ENCODE peak calls at places on chromosome 1, in four cellular contexts. N is GM23338, Z is hepatocyte, E is keratinocyte. Q is an unnamed sample. For H3K27me3, the result is how much of the 10 kb centered on the place peaks cover.

GRCh38 chr1:4062041-4062440 is 162.0 kb upstream of the C1orf174 start:
- DNase-seq in Z (no peak), N (no peak), E (no peak), Q (no peak)

GRCh38 chr1:229855999-229856650 is 210.9 kb upstream of the GALNT2 start:
- DNase-seq in E (no peak), N (peak), Z (no peak), Q (no peak)

GRCh38 chr1:114235956-114236355 is 82.3 kb upstream of the SYT6 start:
- DNase-seq in Z (no peak), E (no peak), N (no peak), Q (no peak)

GRCh38 chr1:225972344-225973152 is 26.6 kb downstream of the SDE2 start:
- DNase-seq in Z (no peak), N (no peak), E (no peak), Q (no peak)

GRCh38 chr1:41340655-41341364 is 20.4 kb upstream of the FOXO6 start:
- DNase-seq in Z (no peak), N (peak), E (no peak), Q (no peak)

GRCh38 chr1:162285149-162285561 is 91.5 kb downstream of the SPATA46 start:
- DNase-seq in E (no peak), N (peak), Z (peak), Q (peak)

GRCh38 chr1:223737342-223737741 is 25.0 kb downstream of the CAPN2 start:
- DNase-seq in E (no peak), Z (no peak), N (no peak), Q (no peak)

GRCh38 chr1:64038965-64039926 is 164.2 kb upstream of the UBE2U start:
- DNase-seq in N (peak), E (peak), Z (peak), Q (peak)

GRCh38 chr1:30750751-30751291 is 6.8 kb downstream of the LAPTM5 start:
- DNase-seq in Z (no peak), E (no peak), N (no peak), Q (no peak)

GRCh38 chr1:147171399-147172167 is 687 bp downstream of the PRKAB2 start:
- DNase-seq in Z (peak), E (no peak), N (peak), Q (no peak)

GRCh38 chr1:172540635-172541034 is 7.7 kb downstream of the SUCO start:
- DNase-seq in N (no peak), Z (no peak), E (no peak), Q (no peak)

GRCh38 chr1:26697978-26698849 is 2.4 kb downstream of the ARID1A start:
- DNase-seq in N (peak), E (peak), Z (peak), Q (peak)

GRCh38 chr1:116449578-116449977 is 76.5 kb downstream of the ATP1A1 start:
- DNase-seq in N (no peak), Z (no peak), E (no peak), Q (no peak)
- H2AFZ ChIP-seq in N (no peak), Z (no peak), E (no peak), Q (no peak)

GRCh38 chr1:53546409-53547155 is 87.4 kb downstream of the DMRTB1 start:
- DNase-seq in Z (no peak), N (no peak), E (no peak), Q (no peak)

GRCh38 chr1:53543130-53543770 is 84.1 kb downstream of the DMRTB1 start:
- DNase-seq in N (no peak), Z (no peak), E (no peak), Q (no peak)

GRCh38 chr1:53543771-53544695 is 84.8 kb downstream of the DMRTB1 start:
- DNase-seq in Z (no peak), E (no peak), N (no peak), Q (no peak)

GRCh38 chr1:53545663-53546408 is 86.6 kb downstream of the DMRTB1 start:
- DNase-seq in Z (no peak), N (no peak), E (no peak), Q (no peak)

DNA sequence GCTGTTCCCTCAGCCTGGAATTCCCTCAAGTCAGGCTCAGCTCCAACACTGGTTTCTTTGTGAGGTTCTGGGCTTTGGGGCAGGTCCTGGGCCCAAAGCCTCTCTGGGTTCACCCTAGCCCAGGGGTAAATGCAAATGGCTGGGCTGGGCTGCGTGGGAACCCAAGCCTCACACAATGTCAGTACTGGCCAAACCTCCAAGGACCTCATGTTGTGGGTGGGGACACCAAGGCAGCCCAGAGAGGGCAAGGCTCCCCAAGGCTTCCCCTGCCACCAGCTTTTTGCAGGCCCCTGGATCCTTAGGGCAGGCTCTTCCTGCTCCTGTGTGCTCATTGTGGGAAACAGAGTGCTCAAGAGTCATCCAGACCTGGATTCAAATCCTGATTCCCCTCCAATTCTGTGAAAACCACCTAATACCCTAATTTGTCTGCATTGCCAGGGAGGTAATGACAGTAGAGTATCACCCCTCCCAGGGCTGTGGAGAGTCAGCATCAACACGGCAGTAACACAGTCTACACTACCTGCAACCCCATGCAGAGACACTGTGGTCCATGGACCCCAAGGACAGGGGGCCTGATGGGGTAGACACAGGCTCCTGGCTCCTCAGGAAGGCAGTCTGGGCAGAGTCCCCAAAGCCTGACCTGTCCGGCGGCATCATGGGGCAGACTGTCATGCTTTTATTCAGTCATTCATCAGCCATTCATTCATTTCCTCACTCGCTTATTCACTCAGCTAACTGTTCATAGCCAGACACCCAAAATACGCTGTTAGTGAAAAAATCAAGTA is 85.7 kb downstream of the DMRTB1 start:
- DNase-seq in N (no peak), E (no peak), Z (no peak), Q (no peak)
- H3K4me2 ChIP-seq in N (no peak), E (no peak), Z (no peak), Q (no peak)

GRCh38 chr1:28745653-28746173 is 9.0 kb downstream of the YTHDF2 start:
- DNase-seq in N (no peak), E (no peak), Z (no peak), Q (no peak)
- H3K27me3 ChIP-seq in N (under half), E (under half), Z (under half), Q (under half)

GRCh38 chr1:213020016-213020415 is 4.3 kb upstream of the ANGEL2 start:
- DNase-seq in N (no peak), Z (no peak), E (no peak), Q (no peak)
- H2AFZ ChIP-seq in N (no peak), Z (no peak), E (no peak), Q (no peak)

DNA sequence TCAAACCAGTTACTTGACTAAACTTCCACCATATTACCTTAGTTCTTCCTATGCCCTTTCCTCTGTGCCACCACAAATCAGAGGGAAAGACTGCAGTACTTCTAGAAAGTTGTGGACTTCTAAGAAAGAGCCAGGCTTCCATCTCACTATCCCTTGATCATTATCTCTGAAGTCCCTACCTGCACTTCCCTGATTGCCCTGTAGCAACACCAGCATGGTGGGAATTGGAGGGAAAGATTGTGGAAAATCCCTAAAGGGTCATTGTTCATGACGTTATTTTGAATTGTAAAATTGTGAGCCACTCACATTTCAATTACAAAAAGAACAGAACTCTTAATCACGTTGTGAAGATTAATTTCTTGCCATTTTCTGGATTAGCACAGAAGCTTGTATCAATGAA is 23.4 kb upstream of the KIAA1614 start:
- DNase-seq in Z (no peak), E (no peak), N (peak), Q (no peak)
- H3K4me2 ChIP-seq in Z (no peak), E (no peak), N (no peak), Q (no peak)

Q was measured in astrocyte.